ENCODE peak calls at places on chromosomes 5 and 9, in nine cellular contexts. L, X, P, R, Q, C, J, N and S are unnamed samples.
A peak's percentile ranks its signal among the peaks of the same experiment; 100 is the strongest.

GRCh38 chr5:9183306-9183705 is 362.6 kb downstream of the SEMA5A start:
- DNase-seq in P (no peak), Q (no peak), J (no peak), L (no peak), N (no peak), X (no peak), R (no peak), C (no peak), S (no peak)

GRCh38 chr5:118647587-118647986 is 340.8 kb downstream of the DTWD2 start:
- DNase-seq in L (no peak), N (no peak), P (no peak), R (no peak), J (peak; percentile 68), C (no peak), X (no peak), Q (no peak), S (no peak)

GRCh38 chr5:98179791-98180755 is 593.4 kb upstream of the RGMB start:
- DNase-seq in N (no peak), P (no peak), L (no peak), X (no peak), J (no peak), C (no peak), R (no peak), Q (no peak), S (no peak)

GRCh38 chr9:93297659-93298497 is 113.9 kb downstream of the WNK2 start:
- DNase-seq in P (no peak), N (no peak), C (no peak), J (peak; percentile 40), Q (no peak), R (peak; percentile 77), X (no peak), L (no peak), S (no peak)

GRCh38 chr5:38598994-38599611 is 42.7 kb upstream of the LIFR start:
- DNase-seq in C (no peak), P (peak; percentile 33), L (peak; percentile 92), R (no peak), N (peak; percentile 89), Q (no peak), J (no peak), X (peak; percentile 90), S (peak; percentile 47)

GRCh38 chr5:122192883-122193496 is 63.6 kb downstream of the ZNF474 start:
- DNase-seq in P (no peak), X (peak; percentile 64), R (peak; percentile 23), J (peak; percentile 54), C (no peak), Q (peak; percentile 67), L (peak; percentile 65), N (peak; percentile 79), S (no peak)

GRCh38 chr5:54173251-54173650 is 137.1 kb downstream of the ARL15 start:
- DNase-seq in C (no peak), J (no peak), X (no peak), R (no peak), Q (no peak), N (no peak), P (no peak), L (no peak), S (no peak)

GRCh38 chr9:119298076-119298853 is 71.0 kb downstream of the BRINP1 start:
- DNase-seq in C (no peak), L (no peak), X (no peak), P (no peak), J (no peak), N (no peak), Q (no peak), R (no peak), S (no peak)

GRCh38 chr5:107873877-107874276 is 203.1 kb upstream of the EFNA5 start:
- DNase-seq in N (no peak), P (no peak), C (no peak), X (no peak), R (no peak), Q (peak; percentile 28), J (no peak), L (peak; percentile 27), S (no peak)

GRCh38 chr5:76617675-76618074 is 5.5 kb downstream of the F2RL2 start:
- DNase-seq in J (no peak), R (no peak), Q (no peak), L (no peak), X (peak; percentile 29), C (no peak), N (peak; percentile 96), P (peak; percentile 92), S (peak; percentile 34)

GRCh38 chr9:88533951-88534455 is 975 bp upstream of the NXNL2 start:
- DNase-seq in C (no peak), N (peak; percentile 57), J (peak; percentile 13), Q (no peak), R (no peak), P (no peak), X (peak; percentile 52), L (peak; percentile 57), S (no peak)

GRCh38 chr5:153498516-153498915 is 8.0 kb downstream of the GRIA1 start:
- DNase-seq in Q (no peak), L (no peak), N (no peak), J (no peak), P (no peak), X (no peak), R (no peak), C (no peak), S (no peak)

GRCh38 chr9:127912882-127913281 is 4.0 kb downstream of the ST6GALNAC4 start:
- DNase-seq in P (no peak), N (no peak), Q (peak; percentile 53), R (no peak), L (peak; percentile 32), X (no peak), J (peak; percentile 83), C (no peak), S (no peak)

GRCh38 chr5:36877667-36878420 is 1.3 kb downstream of the NIPBL start:
- DNase-seq in P (no peak), J (peak; percentile 51), Q (no peak), X (peak; percentile 41), R (no peak), N (peak; percentile 37), L (peak; percentile 55), C (peak; percentile 26), S (no peak)

DNA sequence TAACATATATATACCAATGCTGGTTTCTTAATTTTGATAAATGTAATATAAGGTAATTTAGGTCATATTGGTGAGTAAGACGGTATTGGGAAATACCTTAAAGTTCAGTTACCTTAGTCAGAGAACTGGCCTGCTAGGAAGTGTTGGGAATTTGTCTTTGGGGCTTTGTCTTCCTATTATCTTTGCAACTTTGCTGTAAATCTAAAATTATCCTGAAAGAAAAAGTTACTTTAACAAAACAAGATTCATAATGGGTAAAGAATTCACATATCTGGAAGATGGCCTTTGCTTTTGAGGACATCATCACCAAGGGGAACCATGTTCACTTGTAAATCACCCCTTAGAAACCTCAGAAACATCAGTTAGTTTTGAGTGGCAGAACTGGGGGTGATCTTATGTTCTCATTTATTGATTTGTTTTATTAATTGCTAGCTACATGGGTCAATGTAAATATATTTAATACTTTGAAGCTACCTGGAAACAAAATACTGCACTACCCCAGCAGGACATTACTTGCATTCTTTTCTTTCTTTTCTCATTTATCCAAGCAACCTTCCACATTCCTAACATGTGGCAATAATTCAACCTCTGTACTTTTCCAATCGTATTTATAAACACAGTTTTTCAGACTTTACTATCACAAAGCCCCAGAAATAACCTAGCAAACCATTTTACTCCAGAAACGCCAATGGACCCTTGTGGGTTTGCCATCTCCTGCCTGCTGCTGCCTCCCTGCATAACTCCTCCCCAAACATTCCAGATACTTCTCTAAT is 41.4 kb downstream of the GLIS3 start:
- DNase-seq in R (no peak), Q (no peak), L (peak; percentile 24), P (no peak), C (no peak), J (no peak), X (peak; percentile 9), N (peak; percentile 87), S (no peak)
- H3K4me3 ChIP-seq in R (no peak overlapping the region), Q (no peak overlapping the region), L (no peak overlapping the region), P (no peak overlapping the region), C (no peak overlapping the region), J (no peak overlapping the region), X (no peak overlapping the region), N (no peak overlapping the region), S (no peak overlapping the region)

GRCh38 chr5:181203842-181204560 is 995 bp downstream of the TRIM7 start:
- DNase-seq in J (no peak), R (no peak), P (no peak), Q (no peak), X (peak; percentile 58), L (no peak), N (no peak), C (no peak), S (no peak)

GRCh38 chr5:181205402-181205734 is 372 bp upstream of the TRIM7 start:
- DNase-seq in J (no peak), C (no peak), Q (no peak), R (no peak), N (no peak), L (no peak), P (no peak), X (no peak), S (no peak)

GRCh38 chr5:181200816-181201215 is 4.2 kb downstream of the TRIM7 start:
- DNase-seq in J (no peak), N (no peak), C (no peak), P (no peak), Q (no peak), R (no peak), X (no peak), L (no peak), S (no peak)

GRCh38 chr5:181204561-181205401 is at the start of gene TRIM7:
- DNase-seq in N (peak; percentile 20), P (no peak), L (peak; percentile 68), X (peak; percentile 88), R (no peak), J (peak; percentile 37), C (no peak), Q (no peak), S (no peak)

GRCh38 chr5:181203093-181203711 is 1.8 kb downstream of the TRIM7 start:
- DNase-seq in X (no peak), Q (no peak), L (no peak), P (no peak), C (no peak), J (no peak), N (peak; percentile 23), R (no peak), S (no peak)
- H3K4me3 ChIP-seq in X (no peak overlapping the region), Q (no peak overlapping the region), L (peak overlapping the region; percentile 85), P (peak overlapping the region; percentile 62), C (no peak overlapping the region), J (no peak overlapping the region), N (no peak overlapping the region), R (no peak overlapping the region), S (no peak overlapping the region)

GRCh38 chr9:37121881-37122280 is 1.5 kb downstream of the ZCCHC7 start:
- DNase-seq in N (no peak), L (no peak), C (no peak), R (no peak), X (no peak), J (no peak), Q (no peak), P (no peak), S (no peak)
- H3K4me3 ChIP-seq in N (no peak overlapping the region), L (peak overlapping the region; percentile 90), C (peak overlapping the region; percentile 91), R (peak overlapping the region; percentile 66), X (no peak overlapping the region), J (no peak overlapping the region), Q (no peak overlapping the region), P (peak overlapping the region; percentile 86), S (peak overlapping the region; percentile 83)

DNA sequence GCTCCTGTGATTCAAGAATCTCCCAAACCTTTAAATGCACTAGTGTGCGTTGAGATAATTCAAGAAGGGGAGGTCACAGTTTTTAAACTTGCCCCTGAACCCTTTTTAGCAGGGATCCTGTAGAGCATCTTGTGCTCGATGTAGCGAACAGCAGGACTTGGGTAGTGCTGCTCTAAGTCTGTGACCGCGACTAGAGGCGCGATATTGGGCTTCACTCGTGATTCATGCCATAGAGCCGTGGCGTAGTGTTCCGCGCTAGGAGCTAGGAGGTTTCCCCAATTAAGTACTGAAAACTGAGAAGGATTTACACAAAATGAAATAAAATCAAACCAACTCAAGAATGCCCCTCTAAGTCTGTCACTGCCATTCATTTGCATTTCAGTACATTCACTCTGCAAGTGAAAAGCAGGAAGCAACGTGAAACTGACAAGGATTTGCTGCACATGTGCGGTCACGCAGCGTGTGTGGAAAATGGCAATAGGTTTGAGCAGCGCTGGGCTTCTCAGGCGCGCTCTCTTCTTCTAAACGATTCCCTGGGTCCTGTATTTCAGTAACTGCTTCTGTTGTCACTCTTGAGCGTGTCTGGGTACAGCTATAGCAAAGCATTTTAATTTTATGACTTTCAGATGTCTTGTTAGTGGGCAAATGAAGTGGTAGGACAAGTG is 1135.9 kb upstream of the WWC1 start:
- DNase-seq in P (no peak), L (no peak), X (no peak), Q (no peak), C (no peak), J (no peak), R (no peak), N (no peak), S (no peak)
- H3K4me3 ChIP-seq in P (no peak overlapping the region), L (no peak overlapping the region), X (no peak overlapping the region), Q (no peak overlapping the region), C (no peak overlapping the region), J (no peak overlapping the region), R (no peak overlapping the region), N (no peak overlapping the region), S (no peak overlapping the region)